ENCODE peak calls at places on chromosomes 5 and 9, in seven cellular contexts. O, T, L, V, N, R and K are unnamed samples.

GRCh38 chr5:159783731-159784247 is 132.5 kb upstream of the ADRA1B start:
- DNase-seq in V (no peak), R (no peak), N (no peak), T (no peak), L (no peak), O (no peak), K (no peak)

GRCh38 chr5:178381921-178382688 is 149.5 kb upstream of the PHYKPL start:
- DNase-seq in V (no peak), T (no peak), N (no peak), R (no peak), L (no peak), O (no peak), K (no peak)

GRCh38 chr5:144201578-144201977 is 30.9 kb downstream of the KCTD16 start:
- DNase-seq in V (no peak), N (no peak), R (no peak), T (no peak), O (no peak), L (no peak), K (no peak)

GRCh38 chr9:137240321-137240840 is 706 bp upstream of the TUBB4B start:
- DNase-seq in T (peak; percentile 56), L (peak; percentile 86), V (peak; percentile 75), R (peak; percentile 75), O (peak; percentile 85), N (peak; percentile 83), K (peak; percentile 89)

GRCh38 chr5:149278811-149279210 is 7.2 kb downstream of the AFAP1L1 start:
- DNase-seq in T (no peak), N (no peak), V (no peak), L (no peak), O (no peak), R (no peak), K (no peak)

GRCh38 chr9:134211811-134212460 is 47.6 kb upstream of the RNU6ATAC start:
- DNase-seq in V (no peak), R (no peak), N (no peak), O (no peak), L (no peak), T (no peak), K (no peak)

GRCh38 chr5:53882637-53883036 is 322.2 kb downstream of the NDUFS4 start:
- DNase-seq in V (no peak), N (no peak), O (no peak), R (no peak), T (no peak), L (no peak), K (peak; percentile 31)

GRCh38 chr5:147305147-147305546 is 70.3 kb downstream of the STK32A start:
- DNase-seq in R (no peak), O (no peak), T (no peak), L (no peak), N (no peak), V (no peak), K (no peak)

GRCh38 chr5:31273631-31274378 is 80.3 kb downstream of the CDH6 start:
- DNase-seq in V (no peak), L (no peak), O (no peak), T (no peak), N (no peak), R (no peak), K (no peak)

GRCh38 chr5:3352711-3353110 is 242.9 kb upstream of the IRX1 start:
- DNase-seq in T (no peak), R (no peak), V (no peak), O (no peak), N (no peak), L (no peak), K (no peak)

GRCh38 chr5:31811210-31811609 is 172.3 kb downstream of the PDZD2 start:
- DNase-seq in N (no peak), R (no peak), V (no peak), T (peak; percentile 91), L (peak; percentile 77), O (peak; percentile 87), K (peak; percentile 82)

GRCh38 chr9:119398350-119398749 is 29.1 kb upstream of the BRINP1 start:
- DNase-seq in L (no peak), R (no peak), O (no peak), N (no peak), V (no peak), T (no peak), K (no peak)

GRCh38 chr9:18358325-18358724 is 115.6 kb upstream of the ADAMTSL1 start:
- DNase-seq in R (no peak), T (no peak), L (no peak), V (no peak), O (no peak), N (no peak), K (no peak)

GRCh38 chr5:157952374-157952685 is 93.4 kb upstream of the CLINT1 start:
- DNase-seq in O (no peak), V (no peak), L (no peak), R (no peak), N (no peak), T (no peak), K (no peak)

GRCh38 chr5:137218471-137218870 is 280.7 kb downstream of the SPOCK1 start:
- DNase-seq in O (peak; percentile 57), T (peak; percentile 59), R (no peak), N (no peak), V (no peak), L (peak; percentile 51), K (peak; percentile 56)

GRCh38 chr5:175202461-175203065 is 241.4 kb downstream of the DRD1 start:
- DNase-seq in O (no peak), N (no peak), T (peak; percentile 43), L (peak; percentile 84), R (no peak), V (no peak), K (peak; percentile 75)

GRCh38 chr9:14441976-14442651 is 128.2 kb upstream of the NFIB start:
- DNase-seq in N (no peak), O (no peak), R (no peak), T (no peak), L (no peak), V (no peak), K (peak; percentile 88)

GRCh38 chr9:128151343-128152132 is 2.3 kb downstream of the LCN2 start:
- DNase-seq in L (peak; percentile 2), T (no peak), V (no peak), N (no peak), R (no peak), O (no peak), K (no peak)

GRCh38 chr9:124306098-124306735 is 48.5 kb downstream of the NEK6 start:
- DNase-seq in R (no peak), T (peak; percentile 85), L (peak; percentile 92), O (peak; percentile 84), N (no peak), V (no peak), K (peak; percentile 76)

GRCh38 chr5:151082274-151082902 is 1.6 kb upstream of the TNIP1 start:
- DNase-seq in T (no peak), V (no peak), O (no peak), R (no peak), L (peak; percentile 70), N (no peak), K (no peak)

GRCh38 chr5:74042559-74043357 is 416.8 kb downstream of the ARHGEF28 start:
- DNase-seq in L (peak; percentile 87), T (peak; percentile 48), N (no peak), R (no peak), V (no peak), O (peak; percentile 70), K (peak; percentile 4)

GRCh38 chr5:68652507-68652906 is 437.0 kb downstream of the PIK3R1 start:
- DNase-seq in O (peak; percentile 55), V (no peak), R (no peak), L (peak; percentile 16), T (peak; percentile 29), N (no peak), K (peak; percentile 14)

GRCh38 chr5:134103998-134104612 is 10.4 kb upstream of the TCF7 start:
- DNase-seq in O (no peak), R (no peak), N (no peak), V (no peak), T (no peak), L (no peak), K (no peak)

GRCh38 chr9:73038613-73039012 is 85.8 kb upstream of the ALDH1A1 start:
- DNase-seq in V (no peak), L (peak; percentile 52), N (no peak), R (no peak), T (peak; percentile 9), O (peak; percentile 37), K (peak; percentile 16)

GRCh38 chr5:114319821-114320220 is 42.0 kb upstream of the KCNN2 start:
- DNase-seq in V (no peak), O (no peak), N (no peak), T (peak; percentile 52), L (no peak), R (no peak), K (no peak)

GRCh38 chr9:133378408-133378962 is 2.3 kb downstream of the STKLD1 start:
- DNase-seq in L (no peak), V (no peak), T (no peak), R (no peak), O (no peak), N (no peak), K (no peak)

GRCh38 chr9:93865716-93866115 is 89.4 kb downstream of the BARX1 start:
- DNase-seq in T (no peak), N (no peak), R (no peak), V (no peak), L (no peak), O (no peak), K (no peak)

GRCh38 chr5:137822158-137822764 is 45.4 kb upstream of the MYOT start:
- DNase-seq in V (no peak), T (peak; percentile 28), R (peak; percentile 7), O (peak; percentile 49), N (no peak), L (peak; percentile 63), K (peak; percentile 24)

GRCh38 chr9:68416891-68417570 is 60.6 kb downstream of the PGM5 start:
- DNase-seq in T (no peak), O (no peak), L (peak; percentile 18), V (no peak), N (no peak), R (no peak), K (no peak)

GRCh38 chr9:89701221-89701798 is 96.5 kb downstream of the GADD45G start:
- DNase-seq in R (peak; percentile 56), O (no peak), N (peak; percentile 81), V (peak; percentile 80), L (no peak), T (no peak), K (no peak)

GRCh38 chr5:169637085-169637855 is at the start of gene DOCK2:
- DNase-seq in L (no peak), O (peak; percentile 47), N (peak; percentile 78), T (no peak), V (peak; percentile 79), R (peak; percentile 82), K (no peak)

GRCh38 chr5:142486020-142486419 is 161.2 kb upstream of the SPRY4 start:
- DNase-seq in T (no peak), L (no peak), V (no peak), R (no peak), O (no peak), N (no peak), K (peak; percentile 26)

GRCh38 chr5:14946813-14947640 is 75.4 kb upstream of the ANKH start:
- DNase-seq in T (no peak), L (peak; percentile 41), O (peak; percentile 44), R (peak; percentile 45), N (peak; percentile 4), V (peak; percentile 23), K (no peak)

GRCh38 chr5:138809391-138809790 is 56.2 kb downstream of the CTNNA1 start:
- DNase-seq in V (no peak), L (no peak), O (no peak), T (peak; percentile 28), R (no peak), N (no peak), K (no peak)

GRCh38 chr5:66661149-66661548 is 65.0 kb downstream of the MAST4 start:
- DNase-seq in O (peak; percentile 65), L (no peak), V (no peak), N (no peak), T (no peak), R (no peak), K (peak; percentile 79)

GRCh38 chr5:58505971-58506640 is 14.9 kb downstream of the GAPT start:
- DNase-seq in O (no peak), R (no peak), T (no peak), L (no peak), N (no peak), V (no peak), K (no peak)